ENCODE peak calls at places on chromosomes 5 and 9, in four cellular contexts. L, H, R and A are unnamed samples.

GRCh38 chr9:28409919-28410318 is 836.6 kb upstream of the C9orf72 start:
- DNase-seq in L (no peak), H (no peak), R (no peak), A (no peak)

GRCh38 chr9:32584784-32585183 is 11.8 kb upstream of the NDUFB6 start:
- DNase-seq in L (no peak), H (no peak), R (no peak), A (no peak)

GRCh38 chr5:87099246-87099914 is 168.3 kb upstream of the RASA1 start:
- DNase-seq in L (no peak), H (no peak), R (no peak), A (no peak)

GRCh38 chr9:117691367-117691766 is 12.8 kb upstream of the TLR4 start:
- DNase-seq in L (no peak), H (no peak), R (no peak), A (no peak)

GRCh38 chr5:134026521-134027202 is 21.9 kb upstream of the VDAC1 start:
- DNase-seq in L (peak; percentile 63), H (peak; percentile 70), R (peak; percentile 82), A (peak; percentile 74)

GRCh38 chr5:132334812-132335211 is 34.7 kb upstream of the SLC22A5 start:
- DNase-seq in L (no peak), H (no peak), R (no peak), A (no peak)

GRCh38 chr5:102561894-102562760 is 63.3 kb upstream of the SLCO6A1 start:
- DNase-seq in L (peak; percentile 15), H (no peak), R (peak; percentile 57), A (peak; percentile 6)

GRCh38 chr9:90017704-90018103 is 412.9 kb downstream of the GADD45G start:
- DNase-seq in L (no peak), H (peak; percentile 42), R (no peak), A (no peak)

GRCh38 chr5:124289122-124289521 is 457.3 kb downstream of the ZNF608 start:
- DNase-seq in L (no peak), H (no peak), R (no peak), A (no peak)

GRCh38 chr5:150904479-150905311 is at the start of gene ZNF300:
- DNase-seq in L (peak; percentile 92), H (peak; percentile 89), R (peak; percentile 85), A (peak; percentile 42)

GRCh38 chr5:113038714-113039113 is 62.1 kb downstream of the DCP2 start:
- DNase-seq in L (peak; percentile 44), H (no peak), R (no peak), A (no peak)

GRCh38 chr5:90877049-90877448 is 318.5 kb downstream of the ADGRV1 start:
- DNase-seq in L (no peak), H (no peak), R (no peak), A (no peak)

GRCh38 chr9:96487949-96488348 is 38.0 kb downstream of the HABP4 start:
- DNase-seq in L (peak; percentile 73), H (no peak), R (no peak), A (no peak)

GRCh38 chr5:115194671-115195070 is 25.0 kb upstream of the TRIM36 start:
- DNase-seq in L (peak; percentile 74), H (no peak), R (no peak), A (no peak)

GRCh38 chr5:36237756-36238155 is 4.0 kb downstream of the NADK2 start:
- DNase-seq in L (no peak), H (no peak), R (no peak), A (no peak)

GRCh38 chr5:173454764-173455598 is 126.8 kb upstream of the STC2 start:
- DNase-seq in L (peak; percentile 98), H (no peak), R (peak; percentile 30), A (no peak)

GRCh38 chr9:69898714-69899209 is 78.1 kb downstream of the CFAP95 start:
- DNase-seq in L (peak; percentile 72), H (no peak), R (no peak), A (no peak)

GRCh38 chr5:4100739-4101138 is 505.1 kb downstream of the IRX1 start:
- DNase-seq in L (no peak), H (no peak), R (no peak), A (no peak)

GRCh38 chr5:73008831-73009230 is 53.0 kb downstream of the FCHO2 start:
- DNase-seq in L (no peak), H (no peak), R (no peak), A (no peak)

GRCh38 chr5:157400741-157401140 is 59.3 kb upstream of the NIPAL4 start:
- DNase-seq in L (no peak), H (no peak), R (no peak), A (no peak)

GRCh38 chr9:2489838-2490314 is 131.7 kb upstream of the VLDLR start:
- DNase-seq in L (peak; percentile 83), H (no peak), R (no peak), A (no peak)

GRCh38 chr9:114720296-114720695 is 38.3 kb upstream of the TEX48 start:
- DNase-seq in L (peak; percentile 62), H (no peak), R (no peak), A (no peak)

GRCh38 chr9:121508415-121508814 is 8.8 kb upstream of the GGTA1 start:
- DNase-seq in L (no peak), H (no peak), R (no peak), A (no peak)